ENCODE peak calls at places on chromosome 3, in seven cellular contexts. Z is spleen, S is endothelial cell of umbilical vein, M is prostate gland, W is breast epithelium, G is sigmoid colon, K is K562. R is an unnamed sample.

GRCh38 chr3:71258116-71258515 is 325.4 kb downstream of the FOXP1 start:
- DNase-seq in Z (no peak), S (peak), M (no peak), W (peak), G (no peak), K (no peak), R (no peak)

GRCh38 chr3:107738486-107739183 is 215.9 kb downstream of the BBX start:
- DNase-seq in Z (no peak), S (no peak), M (no peak), W (no peak), G (no peak), K (no peak), R (no peak)

GRCh38 chr3:150447631-150448465 is 39.8 kb downstream of the TSC22D2 start:
- DNase-seq in Z (no peak), S (peak), M (no peak), W (no peak), G (no peak), K (no peak), R (no peak)

GRCh38 chr3:119627461-119627860 is 29.8 kb downstream of the PLA1A start:
- DNase-seq in Z (peak), S (peak), M (no peak), W (no peak), G (no peak), K (no peak), R (no peak)

GRCh38 chr3:26964836-26965235 is 342.3 kb downstream of the LRRC3B start:
- DNase-seq in Z (no peak), S (no peak), M (no peak), W (no peak), G (no peak), K (no peak), R (no peak)

GRCh38 chr3:23669541-23670255 is 136.1 kb upstream of the UBE2E1 start:
- DNase-seq in Z (no peak), S (no peak), M (no peak), W (no peak), G (no peak), K (no peak), R (no peak)

GRCh38 chr3:56453027-56453426 is 15.2 kb downstream of the ERC2 start:
- DNase-seq in Z (no peak), S (no peak), M (no peak), W (no peak), G (no peak), K (no peak), R (no peak)

GRCh38 chr3:32421991-32422859 is 30.6 kb downstream of the CMTM7 start:
- DNase-seq in Z (peak), S (peak), M (peak), W (peak), G (peak), K (no peak), R (no peak)

GRCh38 chr3:132726341-132726823 is 4.2 kb upstream of the NPHP3 start:
- DNase-seq in Z (no peak), S (peak), M (no peak), W (no peak), G (no peak), K (peak), R (no peak)

GRCh38 chr3:165983284-165983683 is 146.1 kb upstream of the BCHE start:
- DNase-seq in Z (no peak), S (peak), M (no peak), W (no peak), G (no peak), K (no peak), R (no peak)

GRCh38 chr3:148990211-148990610 is 1.1 kb upstream of the GYG1 start:
- DNase-seq in Z (no peak), S (no peak), M (no peak), W (no peak), G (no peak), K (no peak), R (no peak)

GRCh38 chr3:148992635-148993230 is 1.4 kb downstream of the GYG1 start:
- DNase-seq in Z (peak), S (no peak), M (no peak), W (no peak), G (no peak), K (no peak), R (no peak)

GRCh38 chr3:148992027-148992634 is 791 bp downstream of the GYG1 start:
- DNase-seq in Z (peak), S (peak), M (peak), W (peak), G (peak), K (peak), R (no peak)

GRCh38 chr3:148991219-148992026 is at the start of gene GYG1:
- DNase-seq in Z (peak), S (peak), M (peak), W (peak), G (peak), K (peak), R (peak)
- TF ChIP-seq POLR2A in Z (peak), S (peak), M (peak), W (peak), G (peak), K (peak), R (peak)

GRCh38 chr3:45993421-45994027 is 2.1 kb downstream of the FYCO1 start:
- DNase-seq in Z (no peak), S (no peak), M (no peak), W (no peak), G (no peak), K (no peak), R (no peak)

GRCh38 chr3:45994661-45995369 is 809 bp downstream of the FYCO1 start:
- DNase-seq in Z (peak), S (no peak), M (no peak), W (no peak), G (peak), K (peak), R (no peak)

GRCh38 chr3:45997942-45998341 is 2.3 kb upstream of the FYCO1 start:
- DNase-seq in Z (no peak), S (no peak), M (no peak), W (no peak), G (no peak), K (no peak), R (no peak)

GRCh38 chr3:45992820-45993219 is 2.8 kb downstream of the FYCO1 start:
- DNase-seq in Z (no peak), S (no peak), M (no peak), W (no peak), G (no peak), K (no peak), R (no peak)

GRCh38 chr3:45995370-45996192 is at the start of gene FYCO1:
- DNase-seq in Z (peak), S (peak), M (peak), W (peak), G (peak), K (peak), R (peak)
- TF ChIP-seq POLR2AphosphoS5 in Z (peak), S (peak), M (peak), W (peak), G (peak), K (peak), R (no peak)

GRCh38 chr3:50604628-50605588 is 6.7 kb downstream of the CISH start:
- DNase-seq in Z (peak), S (no peak), M (peak), W (peak), G (no peak), K (no peak), R (no peak)
- TF ChIP-seq POLR2A in Z (no peak), S (no peak), M (no peak), W (no peak), G (no peak), K (peak), R (no peak)

GRCh38 chr3:50321844-50322385 is 630 bp downstream of the HYAL2 start:
- DNase-seq in Z (peak), S (no peak), M (no peak), W (no peak), G (no peak), K (no peak), R (no peak)

GRCh38 chr3:50323614-50324199 is 1.2 kb upstream of the HYAL2 start:
- DNase-seq in Z (peak), S (peak), M (no peak), W (no peak), G (no peak), K (no peak), R (no peak)

GRCh38 chr3:50321146-50321843 is 1.2 kb downstream of the HYAL2 start:
- DNase-seq in Z (peak), S (peak), M (peak), W (peak), G (peak), K (peak), R (peak)

GRCh38 chr3:50323092-50323600 is 601 bp upstream of the HYAL2 start:
- DNase-seq in Z (peak), S (peak), M (no peak), W (no peak), G (no peak), K (no peak), R (no peak)

GRCh38 chr3:50322386-50323091 is at the start of gene HYAL2:
- DNase-seq in Z (peak), S (peak), M (no peak), W (no peak), G (no peak), K (no peak), R (no peak)
- TF ChIP-seq POLR2AphosphoS5 in Z (peak), S (peak), M (no peak), W (peak), G (peak), K (no peak), R (no peak)

GRCh38 chr3:51985063-51985462 is 1.7 kb downstream of the ACY1 start:
- DNase-seq in Z (no peak), S (no peak), M (no peak), W (no peak), G (no peak), K (no peak), R (no peak)
- TF ChIP-seq POLR2A in Z (no peak), S (no peak), M (no peak), W (no peak), G (no peak), K (no peak), R (no peak)

DNA sequence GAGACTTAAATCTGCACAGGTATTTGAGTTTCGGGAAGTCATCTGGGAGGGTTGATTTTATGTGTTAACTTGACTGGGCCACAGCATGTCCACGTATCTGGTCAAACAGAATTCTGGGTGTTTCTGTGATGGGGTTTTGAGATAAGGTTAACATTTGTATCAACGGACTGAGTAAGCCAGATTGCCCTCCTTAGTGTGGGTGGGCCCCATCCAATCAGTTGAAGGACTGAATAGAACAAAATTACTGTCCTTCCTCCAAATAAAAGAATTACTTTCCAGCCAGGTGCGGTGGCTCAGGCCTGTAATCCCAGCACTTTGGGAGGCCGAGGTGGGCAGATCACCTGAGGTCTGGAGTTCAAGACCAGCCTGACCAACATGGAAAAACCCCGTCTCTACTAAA is 399.3 kb downstream of the MAGI1 start:
- DNase-seq in Z (no peak), S (no peak), M (no peak), W (no peak), G (no peak), K (no peak), R (no peak)
- TF ChIP-seq POLR2AphosphoS5 in Z (no peak), S (no peak), M (no peak), W (no peak), G (no peak), K (no peak), R (no peak)

R was measured in GM12891.